ENCODE peak calls at places on chromosome 12, in seven cellular contexts. One of them, this sample, is unnamed.

GRCh38 chr12:69410571-69410970 is 51.0 kb downstream of the YEATS4 start:
- DNase-seq in stomach: no peak
- DNase-seq in GM12878: no peak
- DNase-seq in transverse colon: no peak
- DNase-seq in HCT116: no peak
- DNase-seq in spleen: no peak
- DNase-seq in sigmoid colon: no peak
- DNase-seq in this sample: no peak

GRCh38 chr12:102548543-102548942 is 68.2 kb upstream of the IGF1 start:
- DNase-seq in stomach: peak
- DNase-seq in GM12878: no peak
- DNase-seq in transverse colon: no peak
- DNase-seq in HCT116: no peak
- DNase-seq in spleen: no peak
- DNase-seq in sigmoid colon: no peak
- DNase-seq in this sample: no peak

GRCh38 chr12:57268264-57268663 is 17.3 kb upstream of the STAC3 start:
- DNase-seq in stomach: no peak
- DNase-seq in GM12878: no peak
- DNase-seq in transverse colon: no peak
- DNase-seq in HCT116: no peak
- DNase-seq in spleen: no peak
- DNase-seq in sigmoid colon: no peak
- DNase-seq in this sample: no peak

GRCh38 chr12:63495974-63496373 is 172.3 kb downstream of the DPY19L2 start:
- DNase-seq in stomach: no peak
- DNase-seq in GM12878: no peak
- DNase-seq in transverse colon: no peak
- DNase-seq in HCT116: no peak
- DNase-seq in spleen: no peak
- DNase-seq in sigmoid colon: no peak
- DNase-seq in this sample: no peak

GRCh38 chr12:113103756-113104450 is 31.7 kb downstream of the RASAL1 start:
- DNase-seq in stomach: peak
- DNase-seq in GM12878: no peak
- DNase-seq in transverse colon: peak
- DNase-seq in HCT116: no peak
- DNase-seq in spleen: peak
- DNase-seq in sigmoid colon: no peak
- DNase-seq in this sample: no peak

GRCh38 chr12:121781751-121782615 is 11.5 kb downstream of the RHOF start:
- DNase-seq in stomach: no peak
- DNase-seq in GM12878: no peak
- DNase-seq in transverse colon: no peak
- DNase-seq in HCT116: no peak
- DNase-seq in spleen: no peak
- DNase-seq in sigmoid colon: no peak
- DNase-seq in this sample: no peak

GRCh38 chr12:16610006-16610520 is 4.1 kb upstream of the LMO3 start:
- DNase-seq in stomach: no peak
- DNase-seq in GM12878: no peak
- DNase-seq in transverse colon: no peak
- DNase-seq in HCT116: no peak
- DNase-seq in spleen: no peak
- DNase-seq in sigmoid colon: no peak
- DNase-seq in this sample: no peak

GRCh38 chr12:1777798-1778197 is 42.6 kb upstream of the LRTM2 start:
- DNase-seq in stomach: no peak
- DNase-seq in GM12878: no peak
- DNase-seq in transverse colon: no peak
- DNase-seq in HCT116: no peak
- DNase-seq in spleen: no peak
- DNase-seq in sigmoid colon: no peak
- DNase-seq in this sample: no peak

GRCh38 chr12:57340104-57340503 is 89.1 kb upstream of the STAC3 start:
- DNase-seq in stomach: peak
- DNase-seq in GM12878: no peak
- DNase-seq in transverse colon: peak
- DNase-seq in HCT116: no peak
- DNase-seq in spleen: no peak
- DNase-seq in sigmoid colon: peak
- DNase-seq in this sample: no peak

GRCh38 chr12:58901664-58902063 is 18.6 kb downstream of the LRIG3 start:
- DNase-seq in stomach: no peak
- DNase-seq in GM12878: no peak
- DNase-seq in transverse colon: no peak
- DNase-seq in HCT116: no peak
- DNase-seq in spleen: no peak
- DNase-seq in sigmoid colon: no peak
- DNase-seq in this sample: no peak

GRCh38 chr12:50991296-50991695 is 34.9 kb downstream of the SLC11A2 start:
- DNase-seq in stomach: no peak
- DNase-seq in GM12878: no peak
- DNase-seq in transverse colon: no peak
- DNase-seq in HCT116: no peak
- DNase-seq in spleen: no peak
- DNase-seq in sigmoid colon: no peak
- DNase-seq in this sample: no peak

GRCh38 chr12:31362759-31363415 is 36.9 kb upstream of the SINHCAF start:
- DNase-seq in stomach: peak
- DNase-seq in GM12878: peak
- DNase-seq in transverse colon: peak
- DNase-seq in HCT116: no peak
- DNase-seq in spleen: peak
- DNase-seq in sigmoid colon: no peak
- DNase-seq in this sample: no peak

GRCh38 chr12:26686438-26686837 is 146.6 kb downstream of the ITPR2 start:
- DNase-seq in stomach: no peak
- DNase-seq in GM12878: no peak
- DNase-seq in transverse colon: no peak
- DNase-seq in HCT116: no peak
- DNase-seq in spleen: no peak
- DNase-seq in sigmoid colon: no peak
- DNase-seq in this sample: no peak

GRCh38 chr12:5807090-5807414 is 138.0 kb downstream of the ANO2 start:
- DNase-seq in stomach: no peak
- DNase-seq in GM12878: no peak
- DNase-seq in transverse colon: no peak
- DNase-seq in HCT116: peak
- DNase-seq in spleen: no peak
- DNase-seq in sigmoid colon: no peak
- DNase-seq in this sample: no peak

GRCh38 chr12:108205864-108206263 is 76.8 kb downstream of the WSCD2 start:
- DNase-seq in stomach: no peak
- DNase-seq in GM12878: no peak
- DNase-seq in transverse colon: no peak
- DNase-seq in HCT116: no peak
- DNase-seq in spleen: no peak
- DNase-seq in sigmoid colon: no peak
- DNase-seq in this sample: no peak

GRCh38 chr12:108201808-108202207 is 72.7 kb downstream of the WSCD2 start:
- DNase-seq in stomach: no peak
- DNase-seq in GM12878: no peak
- DNase-seq in transverse colon: no peak
- DNase-seq in HCT116: no peak
- DNase-seq in spleen: no peak
- DNase-seq in sigmoid colon: no peak
- DNase-seq in this sample: no peak

GRCh38 chr12:108204117-108204516 is 75.0 kb downstream of the WSCD2 start:
- DNase-seq in stomach: no peak
- DNase-seq in GM12878: no peak
- DNase-seq in transverse colon: no peak
- DNase-seq in HCT116: no peak
- DNase-seq in spleen: no peak
- DNase-seq in sigmoid colon: no peak
- DNase-seq in this sample: no peak

GRCh38 chr12:108207791-108208730 is 79.0 kb downstream of the WSCD2 start:
- DNase-seq in stomach: no peak
- DNase-seq in GM12878: no peak
- DNase-seq in transverse colon: no peak
- DNase-seq in HCT116: no peak
- DNase-seq in spleen: no peak
- DNase-seq in sigmoid colon: no peak
- DNase-seq in this sample: no peak

GRCh38 chr12:108204618-108205017 is 75.5 kb downstream of the WSCD2 start:
- DNase-seq in stomach: no peak
- DNase-seq in GM12878: no peak
- DNase-seq in transverse colon: no peak
- DNase-seq in HCT116: no peak
- DNase-seq in spleen: no peak
- DNase-seq in sigmoid colon: no peak
- DNase-seq in this sample: no peak
- H3K4me3 ChIP-seq in stomach: no peak
- H3K4me3 ChIP-seq in GM12878: no peak
- H3K4me3 ChIP-seq in transverse colon: no peak
- H3K4me3 ChIP-seq in HCT116: no peak
- H3K4me3 ChIP-seq in spleen: no peak
- H3K4me3 ChIP-seq in sigmoid colon: no peak
- H3K4me3 ChIP-seq in this sample: no peak

GRCh38 chr12:110248096-110248447 is 33.0 kb upstream of the ATP2A2 start:
- DNase-seq in stomach: peak
- DNase-seq in GM12878: no peak
- DNase-seq in transverse colon: no peak
- DNase-seq in HCT116: no peak
- DNase-seq in spleen: no peak
- DNase-seq in sigmoid colon: no peak
- DNase-seq in this sample: no peak

GRCh38 chr12:110247340-110248095 is 33.5 kb upstream of the ATP2A2 start:
- DNase-seq in stomach: peak
- DNase-seq in GM12878: no peak
- DNase-seq in transverse colon: peak
- DNase-seq in HCT116: no peak
- DNase-seq in spleen: no peak
- DNase-seq in sigmoid colon: no peak
- DNase-seq in this sample: peak

GRCh38 chr12:110245278-110245868 is 35.7 kb upstream of the ATP2A2 start:
- DNase-seq in stomach: peak
- DNase-seq in GM12878: no peak
- DNase-seq in transverse colon: peak
- DNase-seq in HCT116: no peak
- DNase-seq in spleen: peak
- DNase-seq in sigmoid colon: no peak
- DNase-seq in this sample: no peak

GRCh38 chr12:110244829-110245228 is 36.2 kb upstream of the ATP2A2 start:
- DNase-seq in stomach: no peak
- DNase-seq in GM12878: no peak
- DNase-seq in transverse colon: no peak
- DNase-seq in HCT116: no peak
- DNase-seq in spleen: no peak
- DNase-seq in sigmoid colon: no peak
- DNase-seq in this sample: no peak

GRCh38 chr12:110246690-110247339 is 34.2 kb upstream of the ATP2A2 start:
- DNase-seq in stomach: no peak
- DNase-seq in GM12878: no peak
- DNase-seq in transverse colon: no peak
- DNase-seq in HCT116: no peak
- DNase-seq in spleen: no peak
- DNase-seq in sigmoid colon: no peak
- DNase-seq in this sample: no peak
- TF ChIP-seq POLR2AphosphoS5 in stomach: no peak
- TF ChIP-seq POLR2AphosphoS5 in GM12878: no peak
- TF ChIP-seq POLR2AphosphoS5 in transverse colon: peak
- TF ChIP-seq POLR2AphosphoS5 in HCT116: no peak
- TF ChIP-seq POLR2AphosphoS5 in spleen: no peak
- TF ChIP-seq POLR2AphosphoS5 in sigmoid colon: no peak
- TF ChIP-seq POLR2AphosphoS5 in this sample: no peak

GRCh38 chr12:3200032-3200617 is 122.9 kb downstream of the TSPAN9 start:
- DNase-seq in stomach: peak
- DNase-seq in GM12878: no peak
- DNase-seq in transverse colon: peak
- DNase-seq in HCT116: no peak
- DNase-seq in spleen: no peak
- DNase-seq in sigmoid colon: no peak
- DNase-seq in this sample: no peak

GRCh38 chr12:3200779-3201738 is 123.9 kb downstream of the TSPAN9 start:
- DNase-seq in stomach: no peak
- DNase-seq in GM12878: no peak
- DNase-seq in transverse colon: no peak
- DNase-seq in HCT116: no peak
- DNase-seq in spleen: no peak
- DNase-seq in sigmoid colon: no peak
- DNase-seq in this sample: no peak

GRCh38 chr12:3201741-3202500 is 124.7 kb downstream of the TSPAN9 start:
- DNase-seq in stomach: no peak
- DNase-seq in GM12878: no peak
- DNase-seq in transverse colon: no peak
- DNase-seq in HCT116: no peak
- DNase-seq in spleen: no peak
- DNase-seq in sigmoid colon: no peak
- DNase-seq in this sample: no peak

GRCh38 chr12:3197131-3197818 is 120.1 kb downstream of the TSPAN9 start:
- DNase-seq in stomach: no peak
- DNase-seq in GM12878: no peak
- DNase-seq in transverse colon: no peak
- DNase-seq in HCT116: no peak
- DNase-seq in spleen: no peak
- DNase-seq in sigmoid colon: no peak
- DNase-seq in this sample: no peak

GRCh38 chr12:3199551-3200031 is 122.4 kb downstream of the TSPAN9 start:
- DNase-seq in stomach: no peak
- DNase-seq in GM12878: no peak
- DNase-seq in transverse colon: no peak
- DNase-seq in HCT116: no peak
- DNase-seq in spleen: no peak
- DNase-seq in sigmoid colon: no peak
- DNase-seq in this sample: no peak
- H3K4me3 ChIP-seq in stomach: peak
- H3K4me3 ChIP-seq in GM12878: no peak
- H3K4me3 ChIP-seq in transverse colon: peak
- H3K4me3 ChIP-seq in HCT116: no peak
- H3K4me3 ChIP-seq in spleen: peak
- H3K4me3 ChIP-seq in sigmoid colon: peak
- H3K4me3 ChIP-seq in this sample: peak

DNA sequence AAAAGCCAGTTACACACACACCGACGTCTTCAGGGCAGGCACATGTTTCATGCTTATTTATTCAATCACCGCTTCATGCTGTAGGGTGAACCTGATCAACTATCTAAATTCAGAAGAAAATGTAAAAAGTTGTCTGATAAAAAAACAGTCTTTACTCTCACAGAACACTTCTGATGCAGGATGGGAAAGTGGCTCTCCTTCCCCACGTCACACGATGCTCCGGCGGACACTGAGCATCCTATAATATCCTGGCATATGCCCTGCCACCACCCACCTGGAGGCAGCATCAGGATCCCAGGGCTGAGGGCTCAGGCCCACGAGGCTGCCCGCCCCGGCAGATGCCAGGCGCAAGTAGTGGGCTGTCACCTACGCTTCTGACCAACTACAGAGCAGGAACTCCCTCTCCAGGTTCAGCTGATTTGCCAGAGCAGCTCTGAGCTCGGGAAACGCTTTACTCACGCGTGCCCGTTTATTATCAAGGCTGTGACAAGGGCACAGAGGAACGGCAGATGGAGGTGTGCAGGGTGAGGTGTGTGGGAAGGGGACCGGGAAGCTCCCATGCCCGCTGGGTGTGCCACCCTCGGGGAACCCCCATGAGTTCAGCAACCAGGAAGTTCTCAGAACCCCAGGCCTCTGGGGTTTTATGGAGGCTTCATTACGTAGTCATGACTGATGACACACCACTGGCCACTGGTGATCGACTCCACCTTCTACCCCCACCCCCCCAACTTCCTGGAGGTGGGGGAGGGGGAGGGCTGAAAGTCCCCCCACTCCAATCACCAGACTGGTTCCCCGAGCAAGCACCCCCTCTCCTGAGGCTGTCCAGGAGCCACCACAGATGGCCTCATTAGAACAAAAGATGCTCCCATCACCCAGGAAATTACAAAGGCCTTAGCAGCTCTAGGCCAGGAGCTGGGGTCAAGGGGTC is 32.1 kb downstream of the SLC15A4 start:
- DNase-seq in stomach: no peak
- DNase-seq in GM12878: no peak
- DNase-seq in transverse colon: peak
- DNase-seq in HCT116: no peak
- DNase-seq in spleen: peak
- DNase-seq in sigmoid colon: peak
- DNase-seq in this sample: no peak
- TF ChIP-seq POLR2AphosphoS5 in stomach: no peak
- TF ChIP-seq POLR2AphosphoS5 in GM12878: peak
- TF ChIP-seq POLR2AphosphoS5 in transverse colon: no peak
- TF ChIP-seq POLR2AphosphoS5 in HCT116: no peak
- TF ChIP-seq POLR2AphosphoS5 in spleen: no peak
- TF ChIP-seq POLR2AphosphoS5 in sigmoid colon: no peak
- TF ChIP-seq POLR2AphosphoS5 in this sample: no peak